ENCODE peak calls at places on chromosome 2, in seven cellular contexts. O is HT1080; N is Right ventricle myocardium inferior; J is neural crest cell; X is stimulated activated CD8-positive, alpha-beta memory T cell treated with anti-CD3 and anti-CD28 coated beads, Interleukin-15, amount 100 ng/mL, for 4 hours; Q is NCI-H2081; A is HFFc6. M is an unnamed sample.

GRCh38 chr2:29398384-29399237 is 283.4 kb downstream of the CLIP4 start:
- DNase-seq in O (no peak), N (no peak), J (no peak), X (no peak), Q (no peak), A (no peak), M (no peak)

GRCh38 chr2:137961602-137962001 is 2.7 kb upstream of the HNMT start:
- DNase-seq in O (no peak), N (no peak), J (no peak), X (no peak), Q (no peak), A (no peak), M (no peak)

GRCh38 chr2:127153691-127154158 is 46.8 kb upstream of the BIN1 start:
- DNase-seq in O (peak), N (no peak), J (no peak), X (no peak), Q (no peak), A (peak), M (no peak)

GRCh38 chr2:120637847-120638246 is 97.8 kb upstream of the GLI2 start:
- DNase-seq in O (no peak), N (no peak), J (no peak), X (no peak), Q (no peak), A (no peak), M (no peak)

GRCh38 chr2:130810490-130810889 is 26.2 kb upstream of the ARHGEF4 start:
- DNase-seq in O (no peak), N (no peak), J (no peak), X (no peak), Q (no peak), A (no peak), M (no peak)

GRCh38 chr2:177229448-177230242 is 17.1 kb downstream of the HNRNPA3 start:
- DNase-seq in O (no peak), N (no peak), J (no peak), X (no peak), Q (no peak), A (no peak), M (no peak)

GRCh38 chr2:49403722-49404507 is 249.6 kb upstream of the FSHR start:
- DNase-seq in O (no peak), N (no peak), J (no peak), X (no peak), Q (peak), A (no peak), M (no peak)

GRCh38 chr2:74915743-74916142 is 42.7 kb upstream of the POLE4 start:
- DNase-seq in O (peak), N (no peak), J (no peak), X (no peak), Q (no peak), A (peak), M (no peak)

GRCh38 chr2:111634050-111634784 is 249.8 kb downstream of the ANAPC1 start:
- DNase-seq in O (peak), N (no peak), J (no peak), X (no peak), Q (no peak), A (no peak), M (no peak)

M was measured in T47D.